ENCODE peak calls at places on chromosome 7, in six cellular contexts. D, V, S, E, X and I are unnamed samples.
A peak's percentile ranks its signal among the peaks of the same experiment; 100 is the strongest.

GRCh38 chr7:39453743-39454355 is 112.4 kb upstream of the YAE1 start:
- DNase-seq in D (peak; percentile 75), X (peak; percentile 66), E (peak; percentile 21), V (peak; percentile 46), S (no peak), I (peak; percentile 11)

GRCh38 chr7:44533301-44534055 is 7.7 kb downstream of the NPC1L1 start:
- DNase-seq in E (no peak), V (no peak), X (no peak), S (no peak), D (no peak), I (no peak)

GRCh38 chr7:45000096-45001032 is at the start of gene CCM2:
- DNase-seq in V (peak; percentile 53), X (peak; percentile 35), S (peak; percentile 74), D (peak; percentile 39), E (no peak), I (no peak)

GRCh38 chr7:96481831-96482230 is 159.9 kb upstream of the SLC25A13 start:
- DNase-seq in S (no peak), E (no peak), D (peak; percentile 34), X (no peak), V (no peak), I (no peak)

GRCh38 chr7:924541-925231 is 29.8 kb downstream of the ADAP1 start:
- DNase-seq in V (peak; percentile 9), D (no peak), E (no peak), S (no peak), X (peak; percentile 21), I (no peak)

GRCh38 chr7:101302641-101303101 is 18.9 kb downstream of the IFT22 start:
- DNase-seq in D (no peak), E (no peak), S (no peak), X (no peak), V (no peak), I (no peak)

GRCh38 chr7:98021588-98022351 is 31.8 kb upstream of the OCM2 start:
- DNase-seq in S (peak; percentile 65), E (peak; percentile 65), V (peak; percentile 86), X (peak; percentile 68), D (peak; percentile 74), I (peak; percentile 2)

GRCh38 chr7:15795371-15795770 is 108.9 kb upstream of the MEOX2 start:
- DNase-seq in V (no peak), S (no peak), D (no peak), X (no peak), E (no peak), I (peak; percentile 11)

GRCh38 chr7:4670791-4671190 is 11.3 kb upstream of the FOXK1 start:
- DNase-seq in E (no peak), S (no peak), V (no peak), X (no peak), D (no peak), I (no peak)

GRCh38 chr7:99380032-99380822 is 5.7 kb downstream of the ARPC1B start:
- DNase-seq in D (peak; percentile 72), E (peak; percentile 49), X (no peak), V (no peak), S (no peak), I (no peak)

GRCh38 chr7:158112571-158113320 is 474.9 kb downstream of the PTPRN2 start:
- DNase-seq in V (no peak), D (no peak), X (no peak), E (no peak), S (no peak), I (no peak)

GRCh38 chr7:39069886-39070881 is 92.5 kb downstream of the POU6F2 start:
- DNase-seq in X (no peak), E (no peak), S (no peak), V (no peak), D (no peak), I (no peak)

GRCh38 chr7:139231513-139232376 is 708 bp downstream of the UBN2 start:
- DNase-seq in E (peak; percentile 42), S (peak; percentile 26), X (no peak), V (peak; percentile 31), D (no peak), I (no peak)

GRCh38 chr7:35658602-35659201 is 36.2 kb downstream of the HERPUD2 start:
- DNase-seq in V (no peak), E (no peak), X (no peak), D (no peak), S (no peak), I (no peak)

GRCh38 chr7:50676079-50676478 is 106.6 kb downstream of the GRB10 start:
- DNase-seq in V (no peak), D (no peak), X (no peak), E (no peak), S (no peak), I (no peak)

GRCh38 chr7:105178177-105178576 is 164.2 kb downstream of the KMT2E start:
- DNase-seq in S (no peak), X (no peak), E (no peak), D (no peak), V (no peak), I (no peak)

GRCh38 chr7:144037414-144038096 is 11.2 kb upstream of the OR2A5 start:
- DNase-seq in V (no peak), D (no peak), E (no peak), S (no peak), X (no peak), I (no peak)

GRCh38 chr7:102425639-102426267 is 7.6 kb upstream of the ORAI2 start:
- DNase-seq in X (peak; percentile 97), S (peak; percentile 39), D (no peak), V (no peak), E (peak; percentile 81), I (no peak)

GRCh38 chr7:3588341-3588740 is 287.3 kb downstream of the SDK1 start:
- DNase-seq in E (no peak), V (no peak), X (no peak), D (no peak), S (no peak), I (no peak)

GRCh38 chr7:24587853-24588252 is 14.6 kb downstream of the PALS2 start:
- DNase-seq in S (no peak), E (peak; percentile 70), V (no peak), X (peak; percentile 54), D (no peak), I (no peak)

GRCh38 chr7:4145576-4145975 is 536.5 kb upstream of the FOXK1 start:
- DNase-seq in V (no peak), D (no peak), X (no peak), S (no peak), E (no peak), I (no peak)

GRCh38 chr7:794207-794606 is 38.1 kb upstream of the SUN1 start:
- DNase-seq in X (no peak), E (no peak), D (no peak), S (no peak), V (no peak), I (no peak)

DNA sequence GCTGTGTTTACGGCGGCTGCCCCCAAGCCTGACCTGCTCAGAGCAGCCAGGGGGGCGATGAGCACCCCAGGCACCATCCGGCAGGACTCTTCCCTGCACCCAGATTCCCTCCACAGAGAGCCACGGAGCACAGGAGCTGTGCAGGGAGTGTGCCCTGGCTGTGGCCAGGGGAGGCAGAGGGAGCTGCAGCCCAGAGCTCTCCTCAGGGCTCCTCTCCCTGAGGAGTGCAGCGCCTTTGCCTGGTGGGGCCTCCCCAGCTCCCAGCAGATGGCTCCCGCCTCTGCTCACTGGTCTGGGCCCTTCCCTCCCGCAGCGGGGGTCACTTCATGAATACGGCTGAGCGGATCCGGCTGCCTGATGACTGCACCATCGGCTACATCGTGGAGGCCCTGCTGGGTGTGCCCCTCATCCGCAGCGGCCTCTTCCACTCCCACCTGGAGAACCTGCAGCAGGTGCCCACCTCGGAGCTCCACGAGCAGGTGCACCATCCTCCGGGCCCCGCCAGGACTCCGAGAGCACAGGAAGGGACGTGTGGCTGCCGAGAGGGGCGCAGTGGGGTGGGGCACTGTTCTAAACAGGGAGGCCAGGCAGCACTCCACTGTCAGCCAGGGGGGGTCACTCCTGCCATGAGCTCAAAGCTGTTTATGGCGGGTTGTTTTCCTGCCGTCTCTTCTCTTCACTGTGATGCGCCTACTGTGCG is 6.5 kb downstream of the LFNG start:
- DNase-seq in X (no peak), V (no peak), E (no peak), S (peak; percentile 13), D (no peak), I (no peak)
- H3K4me3 ChIP-seq in X (no peak overlapping the region), V (no peak overlapping the region), E (no peak overlapping the region), S (no peak overlapping the region), D (no peak overlapping the region), I (no peak overlapping the region)

GRCh38 chr7:155212301-155213015 is 85.2 kb upstream of the INSIG1 start:
- DNase-seq in E (no peak), V (no peak), X (no peak), S (no peak), D (no peak), I (no peak)

GRCh38 chr7:155213385-155213784 is 84.3 kb upstream of the INSIG1 start:
- DNase-seq in D (peak; percentile 85), E (no peak), S (no peak), X (no peak), V (no peak), I (no peak)

GRCh38 chr7:155215576-155216325 is 81.9 kb upstream of the INSIG1 start:
- DNase-seq in X (no peak), S (no peak), V (no peak), E (no peak), D (no peak), I (no peak)

GRCh38 chr7:155214328-155214986 is 83.2 kb upstream of the INSIG1 start:
- DNase-seq in S (no peak), V (peak; percentile 67), D (no peak), E (no peak), X (no peak), I (no peak)

DNA sequence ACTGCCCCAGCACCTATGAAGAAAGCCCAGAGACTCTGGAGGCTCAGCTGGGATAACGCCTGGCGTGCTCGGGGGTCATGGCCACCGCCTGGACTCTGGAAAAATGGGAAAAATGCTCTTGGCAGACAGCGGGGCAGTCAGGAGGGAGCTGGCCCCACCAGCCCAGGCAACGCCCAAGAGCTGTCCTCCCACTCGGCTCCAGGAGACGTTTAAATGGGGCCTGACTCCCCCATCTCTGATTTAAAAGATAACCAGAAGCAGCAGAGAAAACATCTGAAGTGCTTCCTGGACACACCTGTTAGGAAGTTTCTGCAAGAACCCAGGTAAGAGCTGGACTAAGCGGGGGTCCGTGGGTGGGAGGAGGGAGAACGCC is 83.7 kb upstream of the INSIG1 start:
- DNase-seq in X (no peak), V (no peak), D (no peak), S (no peak), E (no peak), I (no peak)
- H3K4me3 ChIP-seq in X (no peak overlapping the region), V (no peak overlapping the region), D (no peak overlapping the region), S (peak overlapping the region; percentile 42), E (no peak overlapping the region), I (no peak overlapping the region)

GRCh38 chr7:129144834-129145668 is 544 bp downstream of the TSPAN33 start:
- DNase-seq in X (no peak), S (no peak), V (no peak), E (peak; percentile 41), D (no peak), I (no peak)
- H3K4me3 ChIP-seq in X (peak overlapping the region; percentile 86), S (peak overlapping the region; percentile 71), V (peak overlapping the region; percentile 84), E (peak overlapping the region; percentile 53), D (peak overlapping the region; percentile 41), I (peak overlapping the region; percentile 50)

DNA sequence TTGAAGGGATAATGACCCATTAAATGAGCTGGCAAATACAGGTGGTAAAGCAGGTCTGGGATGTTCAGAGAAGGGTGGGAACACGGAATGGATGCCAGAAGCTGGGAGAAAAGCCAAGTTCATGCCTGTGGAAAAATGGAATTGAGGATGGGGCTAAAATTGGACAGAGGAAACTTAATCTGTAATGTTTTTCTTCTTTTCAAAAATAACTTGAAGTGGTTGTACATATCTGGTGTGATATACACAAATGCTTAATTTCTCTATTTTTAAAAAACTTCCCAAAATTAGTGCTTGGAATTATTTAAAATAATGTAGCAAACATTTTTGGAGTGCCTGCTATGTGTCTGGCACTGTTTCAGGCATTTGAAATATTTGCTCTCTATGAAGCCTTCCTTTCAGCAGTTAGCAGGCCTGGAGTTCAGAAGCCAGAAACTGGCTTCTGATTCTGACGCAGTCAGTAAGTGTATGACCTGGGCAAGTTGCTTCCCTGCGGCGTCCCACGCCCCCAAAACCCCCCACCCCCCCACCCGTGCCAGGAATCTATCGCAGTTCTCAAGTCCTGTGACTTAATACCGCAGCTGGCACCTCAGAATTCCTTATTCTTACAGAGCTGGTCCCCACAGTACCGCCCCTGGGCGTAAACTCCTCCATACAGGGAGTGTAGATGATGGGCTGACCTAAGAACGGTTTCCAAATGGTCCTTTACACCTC is 843 bp upstream of the MALSU1 start:
- DNase-seq in S (no peak), X (no peak), D (peak; percentile 74), V (peak; percentile 13), E (no peak), I (no peak)
- H3K4me3 ChIP-seq in S (peak overlapping the region; percentile 81), X (peak overlapping the region; percentile 95), D (no peak overlapping the region), V (no peak overlapping the region), E (peak overlapping the region; percentile 90), I (peak overlapping the region; percentile 86)